ENCODE peak calls at places on chromosomes 3 and 15, in ten cellular contexts. S is HS-27A; B is activated naive CD8-positive, alpha-beta T cell treated with anti-CD3 and anti-CD28 coated beads, Interleukin-2, amount 50 U/mL, for 16 hours; C is adrenal gland; W is NCI-H510A treated with DMSO at 0.1 percent for 48 hours; L is activated T-cell treated with anti-CD3 and anti-CD28 coated beads, Interleukin-2, amount 50 U/mL, for 24 hours; R is iPS-NIHi11; X is retinal pigment epithelial cell; V is cardiac fibroblast; Z is frontal cortex. O is an unnamed sample.

GRCh38 chr15:35671197-35671596 is 125.2 kb upstream of the DPH6 start:
- DNase-seq in S (no peak), B (no peak), C (no peak), W (no peak), L (no peak), R (no peak), X (peak), V (no peak), Z (no peak), O (no peak)

GRCh38 chr15:101501703-101502373 is 12.3 kb upstream of the PCSK6 start:
- DNase-seq in S (no peak), B (peak), C (peak), W (no peak), L (peak), R (peak), X (no peak), V (peak), Z (no peak), O (no peak)

GRCh38 chr3:11481561-11481960 is 162.2 kb downstream of the VGLL4 start:
- DNase-seq in S (no peak), B (no peak), C (peak), W (no peak), L (no peak), R (no peak), X (no peak), V (no peak), Z (no peak), O (no peak)

GRCh38 chr15:99447497-99448371 is 118.0 kb upstream of the MEF2A start:
- DNase-seq in S (no peak), B (no peak), C (no peak), W (no peak), L (peak), R (peak), X (no peak), V (peak), Z (no peak), O (no peak)

GRCh38 chr3:36763850-36764703 is at the start of gene DCLK3:
- DNase-seq in S (no peak), B (no peak), C (no peak), W (peak), L (no peak), R (peak), X (no peak), V (no peak), Z (peak), O (no peak)

GRCh38 chr15:60757273-60757672 is 278.3 kb upstream of the ICE2 start:
- DNase-seq in S (no peak), B (no peak), C (no peak), W (no peak), L (no peak), R (no peak), X (no peak), V (no peak), Z (no peak), O (no peak)

GRCh38 chr3:58266577-58266976 is 29.0 kb downstream of the ABHD6 start:
- DNase-seq in S (no peak), B (no peak), C (no peak), W (no peak), L (no peak), R (no peak), X (no peak), V (no peak), Z (no peak), O (no peak)

GRCh38 chr3:126986001-126986400 is 3.1 kb downstream of the PLXNA1 start:
- DNase-seq in S (no peak), B (no peak), C (no peak), W (no peak), L (no peak), R (no peak), X (no peak), V (peak), Z (no peak), O (no peak)

GRCh38 chr3:55692958-55693558 is 206.0 kb upstream of the WNT5A start:
- DNase-seq in S (peak), B (no peak), C (no peak), W (no peak), L (no peak), R (no peak), X (peak), V (no peak), Z (no peak), O (no peak)

GRCh38 chr15:40354408-40355171 is 3.4 kb upstream of the DISP2 start:
- DNase-seq in S (no peak), B (no peak), C (peak), W (no peak), L (no peak), R (peak), X (no peak), V (peak), Z (peak), O (no peak)

GRCh38 chr15:81133782-81134461 is at the start of gene CFAP161:
- DNase-seq in S (peak), B (no peak), C (peak), W (peak), L (peak), R (peak), X (peak), V (peak), Z (peak), O (no peak)